ENCODE peak calls at places on chromosomes 12 and 14, in seven cellular contexts. P is Peyer's patch; H is lung; J is CD8-positive, alpha-beta memory T cell; F is H1; V is CD8-positive, alpha-beta T cell; L is GM12865. B is an unnamed sample.
A peak's percentile ranks its signal among the peaks of the same experiment; 100 is the strongest.

GRCh38 chr12:112839386-112839972 is 47.9 kb downstream of the RPH3A start:
- DNase-seq in V (no peak), F (no peak), P (no peak), H (no peak), J (no peak), L (no peak), B (no peak)

GRCh38 chr14:81434230-81434629 is 34.1 kb upstream of the STON2 start:
- DNase-seq in P (no peak), F (no peak), J (no peak), L (no peak), H (no peak), V (no peak), B (peak; percentile 50)

GRCh38 chr14:42047421-42048045 is 440.9 kb downstream of the LRFN5 start:
- DNase-seq in V (no peak), H (no peak), J (no peak), P (no peak), L (no peak), F (no peak), B (no peak)

GRCh38 chr14:44914849-44915248 is 46.9 kb downstream of the KLHL28 start:
- DNase-seq in V (no peak), J (no peak), L (no peak), F (no peak), P (no peak), H (no peak), B (no peak)

GRCh38 chr12:124814741-124815613 is 48.7 kb downstream of the SCARB1 start:
- DNase-seq in H (no peak), J (no peak), L (no peak), V (no peak), F (no peak), P (no peak), B (no peak)

GRCh38 chr12:9118161-9118560 is 2.4 kb upstream of the A2M start:
- DNase-seq in P (no peak), J (no peak), L (peak; percentile 53), V (no peak), F (no peak), H (no peak), B (no peak)

GRCh38 chr14:105830171-105830570 is 303.8 kb downstream of the TMEM121 start:
- DNase-seq in F (no peak), P (no peak), J (no peak), H (no peak), L (no peak), V (no peak), B (peak; percentile 24)

GRCh38 chr12:27164330-27165045 is 79.6 kb upstream of the STK38L start:
- DNase-seq in F (no peak), H (no peak), L (peak; percentile 39), V (no peak), J (no peak), P (no peak), B (peak; percentile 59)

GRCh38 chr12:31506907-31507306 is 84.0 kb downstream of the DENND5B start:
- DNase-seq in J (no peak), L (no peak), H (no peak), V (no peak), P (no peak), F (no peak), B (no peak)

GRCh38 chr12:104414581-104415305 is 42.0 kb upstream of the CHST11 start:
- DNase-seq in F (no peak), P (no peak), J (no peak), L (no peak), H (no peak), V (no peak), B (no peak)

GRCh38 chr14:75053396-75054289 is 2.4 kb upstream of the MLH3 start:
- DNase-seq in J (no peak), F (no peak), H (no peak), P (no peak), V (no peak), L (no peak), B (no peak)

GRCh38 chr14:58667900-58668299 is 30.1 kb downstream of the DACT1 start:
- DNase-seq in J (no peak), P (no peak), L (no peak), H (no peak), V (no peak), F (no peak), B (no peak)

GRCh38 chr14:27243360-27243759 is 645.5 kb upstream of the NOVA1 start:
- DNase-seq in J (no peak), P (no peak), L (no peak), V (no peak), H (no peak), F (no peak), B (no peak)

DNA sequence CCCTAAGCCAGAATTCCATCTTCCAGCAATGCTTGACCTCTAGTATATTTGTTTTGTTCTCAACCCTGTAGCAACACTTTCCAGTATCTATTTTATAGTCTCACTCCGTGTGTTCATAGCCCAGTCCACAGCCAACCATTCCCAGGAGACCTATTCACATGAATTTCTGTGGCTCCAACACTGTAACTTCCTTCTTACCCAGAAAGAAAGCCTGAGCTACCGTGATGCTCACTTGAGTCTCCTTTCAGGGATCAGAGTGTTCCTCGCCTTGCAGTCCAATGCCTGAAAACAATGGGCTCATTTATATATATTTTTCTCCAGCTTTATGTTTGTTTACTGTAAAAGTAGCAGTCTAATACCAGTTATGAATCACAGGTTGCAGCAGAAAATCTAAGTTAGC is 645.0 kb upstream of the NOVA1 start:
- DNase-seq in F (no peak), L (no peak), P (no peak), V (no peak), J (no peak), H (no peak), B (no peak)
- H3K4me3 ChIP-seq in F (no peak overlapping the region), L (no peak overlapping the region), P (no peak overlapping the region), V (no peak overlapping the region), J (no peak overlapping the region), H (no peak overlapping the region), B (no peak overlapping the region)

DNA sequence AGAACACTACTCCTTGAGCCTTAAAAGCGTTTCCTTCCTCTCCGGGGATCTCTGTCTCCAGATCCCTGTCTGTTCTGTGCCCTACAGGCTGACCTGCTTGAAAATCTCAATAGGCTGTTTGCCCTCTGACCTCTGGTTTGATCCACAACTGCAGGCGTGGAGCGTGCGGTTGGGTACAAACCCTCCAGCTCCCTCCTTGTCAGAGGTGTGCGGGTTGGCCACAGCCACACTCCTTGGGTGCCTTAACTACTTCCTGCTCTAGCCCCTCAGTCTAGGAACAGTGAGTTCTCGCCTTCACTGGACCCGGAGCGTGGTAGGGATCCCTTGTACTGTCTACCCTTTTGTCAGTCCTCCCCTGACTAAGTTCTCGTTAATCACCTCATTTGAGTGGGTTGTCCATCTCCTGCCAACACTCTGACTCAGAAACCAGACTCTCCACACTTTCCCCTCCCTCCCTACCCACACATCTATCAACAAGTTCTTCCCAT is 33.1 kb downstream of the CMKLR1 start:
- DNase-seq in P (no peak), L (no peak), H (no peak), V (no peak), F (no peak), J (no peak), B (no peak)
- H3K4me3 ChIP-seq in P (no peak overlapping the region), L (no peak overlapping the region), H (no peak overlapping the region), V (no peak overlapping the region), F (no peak overlapping the region), J (no peak overlapping the region), B (no peak overlapping the region)

GRCh38 chr12:47214771-47215170 is 135.0 kb upstream of the AMIGO2 start:
- DNase-seq in L (no peak), V (no peak), H (no peak), J (no peak), P (no peak), F (no peak), B (no peak)
- H3K4me3 ChIP-seq in L (no peak overlapping the region), V (peak overlapping the region; percentile 80), H (no peak overlapping the region), J (peak overlapping the region; percentile 92), P (peak overlapping the region; percentile 32), F (no peak overlapping the region), B (no peak overlapping the region)

DNA sequence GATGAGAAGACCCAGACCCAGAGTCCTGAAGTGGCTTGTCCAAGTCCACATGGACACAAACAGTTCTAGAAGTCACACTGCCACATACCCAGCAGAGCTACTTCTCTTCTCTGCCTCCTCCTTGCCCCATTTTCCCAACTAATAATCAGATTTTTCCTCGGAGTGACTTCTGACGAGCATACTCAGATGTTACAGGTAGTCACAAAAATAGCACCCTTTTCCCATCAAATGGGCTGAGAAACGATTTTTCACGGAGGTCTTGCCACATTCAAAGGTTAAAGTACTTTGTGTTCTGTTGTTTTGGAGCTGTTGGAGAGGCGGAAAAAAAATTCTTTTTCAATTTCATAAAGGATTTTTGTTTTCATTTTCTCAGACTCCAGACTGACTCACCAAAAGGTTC is 232.9 kb downstream of the ZFP36L1 start:
- DNase-seq in V (no peak), L (no peak), F (no peak), H (no peak), P (no peak), J (no peak), B (no peak)
- H3K4me3 ChIP-seq in V (no peak overlapping the region), L (no peak overlapping the region), F (no peak overlapping the region), H (no peak overlapping the region), P (no peak overlapping the region), J (no peak overlapping the region), B (no peak overlapping the region)

DNA sequence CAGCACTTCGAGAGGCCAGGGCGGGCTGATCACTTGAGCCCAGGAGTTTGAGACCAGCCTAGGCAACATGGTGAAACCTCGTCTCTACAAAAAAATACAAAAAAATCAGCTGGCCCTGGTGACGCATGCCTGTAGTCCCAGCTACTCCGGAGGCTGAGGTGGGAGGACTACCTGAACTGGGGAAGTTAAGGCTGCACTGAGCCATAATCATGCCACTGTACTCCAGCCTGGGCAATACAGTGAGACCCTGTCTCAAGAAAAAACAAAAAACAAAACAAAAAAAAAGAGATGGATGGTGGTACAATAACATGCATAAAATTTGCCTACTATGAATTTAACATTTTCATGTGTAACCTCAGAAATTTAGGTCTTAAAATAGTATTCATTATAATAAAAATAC is 2.2 kb downstream of the THAP2 start:
- DNase-seq in V (no peak), P (no peak), L (no peak), F (no peak), J (no peak), H (no peak), B (no peak)
- H3K4me3 ChIP-seq in V (no peak overlapping the region), P (no peak overlapping the region), L (no peak overlapping the region), F (no peak overlapping the region), J (no peak overlapping the region), H (no peak overlapping the region), B (no peak overlapping the region)

DNA sequence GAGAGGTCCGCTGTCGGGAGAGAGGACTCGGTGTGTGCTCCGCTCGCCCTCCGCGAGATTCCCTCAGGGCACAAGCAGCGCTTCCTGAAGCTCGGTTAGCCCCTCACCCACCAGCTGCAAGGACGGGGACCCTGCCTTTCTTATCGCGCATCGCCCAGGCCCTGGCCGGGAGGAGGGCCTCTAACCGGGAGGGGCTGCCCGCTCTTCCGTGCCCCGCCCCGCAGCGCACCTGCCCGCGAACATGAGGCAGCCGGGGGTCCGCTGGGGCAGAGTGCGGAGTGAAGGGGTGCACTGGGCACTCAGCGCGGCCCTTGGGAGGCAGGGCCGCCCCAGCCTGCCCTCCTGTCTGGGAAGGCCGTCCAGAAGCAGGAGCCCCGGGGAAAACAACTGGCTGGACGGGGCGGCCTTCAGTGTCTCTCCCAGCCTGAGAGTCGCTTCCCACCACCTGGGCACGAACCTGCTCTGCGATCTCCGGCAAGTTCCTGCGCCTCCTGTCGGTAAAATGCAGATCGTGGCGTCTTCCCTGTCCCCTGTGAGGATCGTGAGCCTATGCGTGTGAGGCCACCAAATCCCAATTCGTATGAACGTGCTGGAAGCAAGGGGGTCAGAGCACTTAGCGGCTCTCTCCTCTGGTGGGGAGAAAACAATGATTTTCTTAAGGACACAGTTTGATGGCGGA is 28.0 kb upstream of the ADIPOR2 start:
- DNase-seq in H (peak; percentile 74), L (peak; percentile 75), J (peak; percentile 13), V (no peak), F (peak; percentile 87), P (peak; percentile 88), B (no peak)
- H3K4me3 ChIP-seq in H (no peak overlapping the region), L (peak overlapping the region; percentile 47), J (no peak overlapping the region), V (no peak overlapping the region), F (peak overlapping the region; percentile 52), P (peak overlapping the region; percentile 41), B (no peak overlapping the region)

GRCh38 chr14:90491868-90492560 is 95.2 kb downstream of the CALM1 start:
- DNase-seq in H (no peak), J (no peak), V (no peak), F (no peak), L (no peak), P (no peak), B (no peak)
- H3K4me3 ChIP-seq in H (no peak overlapping the region), J (no peak overlapping the region), V (no peak overlapping the region), F (no peak overlapping the region), L (no peak overlapping the region), P (no peak overlapping the region), B (no peak overlapping the region)